ENCODE peak calls at places on chromosomes 4 and X, in five cellular contexts. P is CD4-positive, alpha-beta T cell; Q is NCI-H2029 treated with DMSO at 0.1 percent for 48 hours; B is stimulated activated CD4-positive, alpha-beta T cell treated with anti-CD3 and anti-CD28 coated beads, TNF-alpha, amount 100 ng/mL, for 24 hours; L is Caco-2. H is an unnamed sample.

GRCh38 chr4:189845145-189845846 is 95.4 kb upstream of the FRG1 start:
- DNase-seq in P (no peak), Q (no peak), L (no peak), B (no peak), H (no peak)

GRCh38 chrX:47283015-47283771 is 50.4 kb downstream of the USP11 start:
- DNase-seq in L (no peak), P (no peak), Q (no peak), B (no peak), H (no peak)

GRCh38 chr4:79678472-79679202 is 270.6 kb upstream of the GK2 start:
- DNase-seq in L (no peak), B (no peak), Q (no peak), P (no peak), H (no peak)

GRCh38 chr4:181957088-181957487 is 286.1 kb upstream of the TENM3 start:
- DNase-seq in L (no peak), B (no peak), Q (no peak), P (no peak), H (no peak)

GRCh38 chr4:15868065-15868464 is 70.5 kb downstream of the FGFBP1 start:
- DNase-seq in L (no peak), Q (no peak), B (no peak), P (no peak), H (no peak)

GRCh38 chr4:107183155-107183774 is 147.2 kb upstream of the DKK2 start:
- DNase-seq in P (no peak), Q (no peak), B (no peak), L (peak; percentile 42), H (no peak)

GRCh38 chr4:101393256-101393655 is 45.9 kb upstream of the PPP3CA start:
- DNase-seq in B (no peak), Q (no peak), L (no peak), P (no peak), H (no peak)

GRCh38 chr4:1414831-1415680 is 8.8 kb upstream of the NKX1-1 start:
- DNase-seq in L (no peak), P (no peak), Q (no peak), B (no peak), H (no peak)

GRCh38 chr4:139266583-139267257 is 13.3 kb downstream of the MGARP start:
- DNase-seq in Q (no peak), L (peak; percentile 82), B (peak; percentile 73), P (peak; percentile 39), H (no peak)

GRCh38 chr4:124804584-124804983 is 92.1 kb upstream of the ANKRD50 start:
- DNase-seq in P (no peak), B (no peak), L (no peak), Q (no peak), H (no peak)

H was measured in substantia nigra.